ENCODE peak calls at places on chromosomes 6 and 20, in ten cellular contexts. Y, O, Q, N, L, I, H, T, C and B are unnamed samples.

GRCh38 chr20:52410746-52411317 is 219.3 kb upstream of the ZFP64 start:
- DNase-seq in N (no peak), T (no peak), O (no peak), I (no peak), H (no peak), Y (no peak), L (no peak), Q (no peak), C (no peak), B (no peak)

GRCh38 chr6:17015551-17016381 is 86.1 kb upstream of the STMND1 start:
- DNase-seq in O (peak), Y (no peak), C (peak), N (peak), T (peak), H (no peak), Q (no peak), I (no peak), L (peak), B (no peak)

GRCh38 chr6:55668625-55669024 is 89.6 kb upstream of the HMGCLL1 start:
- DNase-seq in H (no peak), N (no peak), C (no peak), Y (no peak), Q (no peak), L (no peak), T (no peak), O (peak), I (no peak), B (no peak)

GRCh38 chr6:159800141-159800865 is at the start of gene PNLDC1:
- DNase-seq in T (no peak), C (no peak), O (no peak), N (no peak), Q (no peak), I (no peak), Y (no peak), L (no peak), H (no peak), B (no peak)

GRCh38 chr6:19836799-19837510 is at the start of gene ID4:
- DNase-seq in O (peak), H (peak), Q (peak), I (no peak), L (peak), T (no peak), N (no peak), Y (peak), C (peak), B (peak)

GRCh38 chr6:150777731-150778130 is 87.8 kb upstream of the MTHFD1L start:
- DNase-seq in T (no peak), Q (no peak), L (no peak), N (no peak), C (no peak), O (no peak), H (no peak), Y (no peak), I (no peak), B (no peak)

GRCh38 chr6:24501914-24502313 is 7.1 kb downstream of the ALDH5A1 start:
- DNase-seq in H (no peak), I (no peak), N (no peak), Q (no peak), C (no peak), Y (no peak), T (no peak), L (no peak), O (no peak), B (no peak)

GRCh38 chr6:139390447-139390846 is 16.0 kb upstream of the CITED2 start:
- DNase-seq in N (no peak), L (no peak), C (no peak), T (no peak), H (no peak), O (no peak), Y (no peak), Q (no peak), I (no peak), B (no peak)

GRCh38 chr6:16854986-16855385 is 93.7 kb upstream of the ATXN1 start:
- DNase-seq in N (no peak), Y (no peak), O (no peak), I (no peak), C (no peak), Q (no peak), L (no peak), H (peak), T (no peak), B (no peak)

GRCh38 chr20:1336699-1337387 is 7.9 kb upstream of the SDCBP2 start:
- DNase-seq in I (no peak), O (peak), N (no peak), H (no peak), L (peak), C (peak), T (no peak), Y (peak), Q (no peak), B (no peak)

GRCh38 chr6:165557674-165558073 is 105.4 kb downstream of the PDE10A start:
- DNase-seq in N (no peak), H (no peak), I (no peak), L (no peak), C (no peak), O (no peak), Q (no peak), T (no peak), Y (no peak), B (no peak)

GRCh38 chr6:14517536-14518105 is 400.0 kb downstream of the CD83 start:
- DNase-seq in Q (peak), I (no peak), H (no peak), C (no peak), Y (no peak), N (no peak), L (no peak), T (no peak), O (no peak), B (no peak)

GRCh38 chr20:46546936-46547335 is 3.5 kb downstream of the OCSTAMP start:
- DNase-seq in O (no peak), C (no peak), H (no peak), Y (no peak), I (no peak), T (no peak), L (no peak), N (no peak), Q (no peak), B (no peak)

GRCh38 chr6:157106487-157106886 is 216.8 kb downstream of the TMEM242 start:
- DNase-seq in H (peak), O (peak), I (no peak), Q (no peak), Y (no peak), T (no peak), N (no peak), C (no peak), L (no peak), B (no peak)

GRCh38 chr20:3158968-3159431 is 665 bp downstream of the FASTKD5 start:
- DNase-seq in Y (peak), L (no peak), I (peak), T (no peak), O (peak), H (no peak), N (no peak), C (no peak), Q (peak), B (no peak)

GRCh38 chr6:14665827-14666724 is 548.5 kb downstream of the CD83 start:
- DNase-seq in L (no peak), I (peak), N (no peak), H (peak), O (peak), Y (no peak), T (no peak), C (no peak), Q (no peak), B (peak)

GRCh38 chr6:112253842-112254816 is at the start of gene LAMA4:
- DNase-seq in O (peak), L (peak), Y (peak), Q (peak), C (peak), H (peak), I (no peak), T (no peak), N (no peak), B (no peak)

GRCh38 chr6:16286151-16286522 is 47.8 kb downstream of the GMPR start:
- DNase-seq in C (no peak), N (no peak), Q (peak), T (no peak), H (peak), I (peak), O (peak), Y (peak), L (peak), B (no peak)

GRCh38 chr6:170004585-170005210 is 253.3 kb downstream of the ERMARD start:
- DNase-seq in O (no peak), L (no peak), T (no peak), N (no peak), H (no peak), Q (no peak), I (peak), C (no peak), Y (no peak), B (no peak)

GRCh38 chr20:50210066-50210619 is 19.5 kb downstream of the CEBPB start:
- DNase-seq in Y (no peak), C (no peak), H (no peak), T (no peak), L (no peak), Q (no peak), O (no peak), I (no peak), N (no peak), B (no peak)

GRCh38 chr20:12577213-12577612 is 431.6 kb upstream of the SPTLC3 start:
- DNase-seq in H (no peak), T (no peak), C (no peak), N (no peak), L (no peak), Q (no peak), O (no peak), Y (no peak), I (no peak), B (no peak)
- H3K4me3 ChIP-seq in H (no peak), T (no peak), C (no peak), N (no peak), L (no peak), Q (no peak), O (no peak), Y (no peak), I (no peak), B (no peak)

DNA sequence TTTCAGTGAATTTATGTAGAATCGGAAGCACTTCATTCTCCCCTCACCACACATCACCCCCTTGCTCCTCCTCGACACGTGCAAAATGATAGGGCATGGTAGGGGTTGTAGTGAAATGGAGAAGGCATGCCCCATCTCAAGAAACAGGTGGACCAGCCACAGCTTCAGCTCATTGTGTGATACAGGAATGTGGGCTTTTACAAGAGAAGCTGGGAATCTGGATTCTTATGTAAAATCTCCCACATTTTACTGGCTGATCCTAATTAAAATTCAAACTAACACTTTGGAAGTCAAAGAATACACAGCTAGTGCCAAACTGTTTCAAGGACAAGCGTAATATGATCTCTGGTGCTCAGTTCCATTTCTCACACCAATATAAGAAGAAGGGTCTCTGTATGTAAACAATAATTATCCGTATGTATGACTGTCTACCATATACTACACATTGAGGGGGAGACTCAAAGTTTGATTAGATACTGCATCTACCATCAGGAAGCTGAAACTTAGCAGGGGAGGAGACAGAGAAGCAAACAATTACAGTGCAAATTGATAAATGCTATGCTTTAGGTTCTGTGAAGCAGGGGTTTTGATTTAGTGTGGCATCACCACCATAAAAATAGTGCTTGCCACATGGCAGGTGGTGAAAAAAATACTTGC is 24.3 kb upstream of the KIAA0408 start:
- DNase-seq in Y (peak), L (no peak), N (no peak), I (no peak), O (no peak), C (no peak), H (no peak), T (no peak), Q (no peak), B (no peak)
- H3K4me3 ChIP-seq in Y (peak), L (no peak), N (peak), I (no peak), O (no peak), C (no peak), H (peak), T (peak), Q (peak), B (peak)

DNA sequence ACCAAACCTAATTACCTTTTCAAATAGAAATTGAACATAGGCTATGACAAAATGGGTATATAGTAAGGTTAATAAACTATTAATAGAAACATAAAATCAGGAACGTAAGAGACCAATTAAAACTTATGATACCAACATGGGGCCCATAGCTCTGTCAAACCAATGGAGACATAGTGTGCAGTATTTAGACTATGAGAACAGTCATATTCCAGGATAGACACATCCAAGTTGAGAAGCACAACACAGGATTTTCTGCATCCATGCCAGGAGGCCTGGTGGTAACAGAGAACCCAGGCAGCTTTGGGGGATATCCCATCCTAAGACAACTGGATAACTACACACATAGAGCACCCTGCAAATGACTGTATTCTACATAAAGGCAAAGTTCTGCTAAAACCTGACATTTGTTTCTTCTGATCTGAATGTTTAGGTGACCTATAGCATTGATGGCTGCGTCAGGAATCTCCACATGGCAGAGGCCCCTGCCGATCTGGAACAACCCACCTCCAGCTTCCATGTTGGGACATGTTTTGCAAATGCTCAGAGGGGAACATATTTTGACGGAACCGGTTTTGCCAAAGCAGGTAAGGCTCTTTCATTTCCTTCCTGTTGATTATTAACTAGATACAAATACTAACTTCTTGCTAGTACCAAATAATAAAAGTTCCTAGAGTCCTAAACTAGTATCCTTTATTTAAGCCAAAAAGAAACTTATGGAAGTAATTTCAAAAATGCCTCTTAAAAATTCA is 202.7 kb downstream of the ARHGAP18 start:
- DNase-seq in I (no peak), O (no peak), T (no peak), N (no peak), H (no peak), L (no peak), Y (no peak), Q (no peak), C (no peak), B (no peak)
- H3K4me3 ChIP-seq in I (no peak), O (no peak), T (no peak), N (no peak), H (no peak), L (no peak), Y (no peak), Q (no peak), C (no peak), B (no peak)

GRCh38 chr6:35521235-35521634 is 8.5 kb upstream of the TULP1 start:
- DNase-seq in I (no peak), C (no peak), Y (no peak), N (no peak), Q (peak), O (no peak), L (no peak), T (no peak), H (no peak), B (no peak)

GRCh38 chr6:35518566-35519312 is 6.0 kb upstream of the TULP1 start:
- DNase-seq in I (no peak), L (no peak), Q (no peak), T (no peak), O (no peak), C (no peak), N (no peak), H (no peak), Y (no peak), B (no peak)

GRCh38 chr6:35516712-35517111 is 4.0 kb upstream of the TULP1 start:
- DNase-seq in N (no peak), C (no peak), Y (no peak), O (no peak), T (no peak), I (no peak), Q (no peak), L (no peak), H (no peak), B (no peak)

GRCh38 chr6:35522660-35523658 is 10.3 kb upstream of the TULP1 start:
- DNase-seq in O (peak), I (peak), N (peak), C (peak), Y (peak), T (peak), H (peak), L (peak), Q (peak), B (no peak)

GRCh38 chr6:35519313-35520015 is 6.8 kb upstream of the TULP1 start:
- DNase-seq in H (no peak), T (no peak), C (no peak), Y (no peak), L (no peak), N (no peak), Q (no peak), O (no peak), I (no peak), B (no peak)
- H3K4me3 ChIP-seq in H (no peak), T (no peak), C (no peak), Y (no peak), L (no peak), N (no peak), Q (no peak), O (no peak), I (no peak), B (no peak)

GRCh38 chr6:3752538-3753227 is 1.2 kb upstream of the PXDC1 start:
- DNase-seq in I (no peak), Q (peak), C (no peak), L (no peak), O (no peak), T (no peak), N (no peak), H (no peak), Y (no peak), B (no peak)
- H3K4me3 ChIP-seq in I (no peak), Q (peak), C (peak), L (peak), O (peak), T (peak), N (peak), H (peak), Y (peak), B (peak)

GRCh38 chr6:5923840-5924239 is 82.9 kb downstream of the NRN1 start:
- DNase-seq in O (no peak), H (no peak), Q (no peak), L (no peak), I (no peak), Y (no peak), C (no peak), T (no peak), N (no peak), B (no peak)
- H3K4me3 ChIP-seq in O (no peak), H (no peak), Q (no peak), L (no peak), I (no peak), Y (no peak), C (no peak), T (no peak), N (no peak), B (no peak)

GRCh38 chr6:21132856-21133610 is 460.5 kb upstream of the SOX4 start:
- DNase-seq in Y (peak), C (no peak), I (no peak), Q (peak), L (no peak), H (no peak), T (no peak), O (peak), N (no peak), B (no peak)

GRCh38 chr6:21135484-21136005 is 458.0 kb upstream of the SOX4 start:
- DNase-seq in L (no peak), N (no peak), O (no peak), T (no peak), C (no peak), Y (no peak), Q (no peak), H (no peak), I (no peak), B (no peak)

GRCh38 chr6:21134401-21134800 is 459.1 kb upstream of the SOX4 start:
- DNase-seq in T (no peak), C (no peak), I (no peak), O (no peak), N (no peak), Q (no peak), L (no peak), H (no peak), Y (no peak), B (no peak)

GRCh38 chr6:21131406-21131805 is 462.1 kb upstream of the SOX4 start:
- DNase-seq in Q (no peak), O (no peak), T (no peak), H (no peak), N (no peak), C (no peak), L (no peak), Y (no peak), I (no peak), B (no peak)

GRCh38 chr6:21133902-21134301 is 459.6 kb upstream of the SOX4 start:
- DNase-seq in C (no peak), Q (no peak), Y (no peak), O (no peak), H (no peak), I (no peak), N (no peak), T (no peak), L (no peak), B (no peak)
- H3K4me3 ChIP-seq in C (no peak), Q (no peak), Y (no peak), O (no peak), H (no peak), I (no peak), N (no peak), T (no peak), L (no peak), B (no peak)

DNA sequence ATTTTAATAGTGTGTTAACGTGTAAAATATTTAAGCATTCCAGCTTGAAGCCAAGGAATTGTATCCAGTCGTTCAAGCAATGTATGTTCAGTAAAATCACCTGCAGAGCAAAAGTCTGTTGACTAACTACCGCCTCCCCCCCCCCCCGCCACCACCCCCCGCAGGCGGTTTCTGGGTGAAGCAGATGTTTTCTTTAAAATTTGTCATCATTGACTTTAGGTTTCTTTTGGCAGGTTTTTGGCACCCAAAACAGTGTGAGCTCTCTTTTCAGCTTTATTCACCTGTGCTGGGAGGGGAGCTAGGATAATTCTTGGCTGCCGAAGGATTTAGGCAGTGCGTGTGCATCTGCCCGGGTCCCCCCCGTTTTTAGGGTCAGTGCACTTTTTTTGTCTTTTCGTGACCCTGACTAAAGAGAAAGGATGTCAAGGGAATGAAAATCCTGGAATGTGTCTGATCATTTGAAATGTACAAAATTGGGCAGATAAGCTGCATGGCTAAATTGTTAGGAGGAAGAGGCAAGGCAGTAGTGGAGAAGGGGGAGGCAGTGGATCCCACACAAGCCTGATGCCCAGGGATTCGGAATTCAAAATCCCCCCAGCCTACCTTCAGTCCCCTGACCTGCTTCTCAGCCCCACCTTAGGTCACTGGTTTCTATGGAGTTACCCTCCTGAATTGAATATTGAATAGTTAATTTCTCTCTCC is 1.1 kb downstream of the EDN1 start:
- DNase-seq in N (no peak), O (no peak), C (no peak), I (no peak), H (peak), T (no peak), Q (peak), L (no peak), Y (no peak), B (no peak)
- H3K4me3 ChIP-seq in N (no peak), O (peak), C (peak), I (no peak), H (peak), T (no peak), Q (peak), L (peak), Y (no peak), B (peak)

GRCh38 chr20:57559658-57560553 is 1.0 kb upstream of the PCK1 start:
- DNase-seq in Y (no peak), H (no peak), I (no peak), T (no peak), Q (no peak), N (no peak), O (no peak), L (no peak), C (no peak), B (no peak)

GRCh38 chr20:57559286-57559627 is 1.7 kb upstream of the PCK1 start:
- DNase-seq in Y (no peak), L (no peak), I (no peak), T (no peak), H (no peak), O (no peak), N (no peak), C (no peak), Q (no peak), B (no peak)

GRCh38 chr20:57558614-57559285 is 2.2 kb upstream of the PCK1 start:
- DNase-seq in H (peak), Y (no peak), T (no peak), L (no peak), N (no peak), Q (no peak), C (no peak), I (no peak), O (no peak), B (no peak)

GRCh38 chr20:57561356-57562279 is 708 bp downstream of the PCK1 start:
- DNase-seq in L (no peak), N (no peak), Y (no peak), O (no peak), I (no peak), H (no peak), Q (no peak), C (no peak), T (no peak), B (no peak)

GRCh38 chr20:57560554-57561355 is at the start of gene PCK1:
- DNase-seq in T (no peak), C (no peak), Q (no peak), H (peak), I (no peak), L (peak), Y (no peak), O (peak), N (no peak), B (no peak)
- H3K4me3 ChIP-seq in T (no peak), C (no peak), Q (no peak), H (no peak), I (no peak), L (no peak), Y (no peak), O (no peak), N (no peak), B (no peak)